ENCODE peak calls at places on chromosomes 1 and 21, in five cellular contexts. M is Caki2, N is iPS-NIHi11, J is activated T-cell treated with anti-CD3 and anti-CD28 coated beads for 1 hour, S is AML-193. W is an unnamed sample.

GRCh38 chr1:86714159-86714558 is 9.8 kb downstream of the SH3GLB1 start:
- DNase-seq in J (no peak), N (no peak), M (no peak), S (no peak), W (no peak)

GRCh38 chr1:198018529-198018928 is 101.4 kb downstream of the LHX9 start:
- DNase-seq in J (no peak), M (peak; percentile 87), N (no peak), S (no peak), W (no peak)

GRCh38 chr1:214439352-214440119 is 111.9 kb downstream of the PTPN14 start:
- DNase-seq in J (no peak), M (peak; percentile 79), N (peak; percentile 33), S (peak; percentile 85), W (no peak)

GRCh38 chr1:246503341-246503740 is 3.7 kb downstream of the SMYD3 start:
- DNase-seq in S (no peak), M (peak; percentile 31), N (no peak), J (no peak), W (no peak)

GRCh38 chr1:94720091-94720793 is 99.9 kb upstream of the SLC44A3 start:
- DNase-seq in J (no peak), M (no peak), N (no peak), S (peak; percentile 95), W (no peak)

GRCh38 chr1:183742367-183742766 is 62.6 kb upstream of the RGL1 start:
- DNase-seq in S (no peak), J (no peak), N (no peak), M (no peak), W (no peak)

GRCh38 chr21:37380349-37381323 is 14.1 kb downstream of the DYRK1A start:
- DNase-seq in M (peak; percentile 32), S (no peak), J (no peak), N (peak; percentile 20), W (no peak)

GRCh38 chr1:2777428-2778219 is 23.9 kb downstream of the TTC34 start:
- DNase-seq in J (no peak), M (no peak), N (no peak), S (no peak), W (no peak)

GRCh38 chr1:175757381-175758015 is 14.1 kb upstream of the TNR start:
- DNase-seq in N (peak; percentile 85), M (peak; percentile 2), J (no peak), S (no peak), W (no peak)

GRCh38 chr1:39673215-39673614 is 1.3 kb upstream of the NT5C1A start:
- DNase-seq in S (no peak), M (no peak), J (no peak), N (no peak), W (no peak)

GRCh38 chr21:46173573-46173972 is 10.7 kb downstream of the SPATC1L start:
- DNase-seq in S (no peak), M (no peak), J (no peak), N (no peak), W (no peak)

GRCh38 chr1:52887483-52887882 is 34.1 kb downstream of the ECHDC2 start:
- DNase-seq in M (no peak), N (no peak), J (no peak), S (no peak), W (no peak)

GRCh38 chr1:23651069-23651808 is 40.4 kb upstream of the RPL11 start:
- DNase-seq in S (no peak), J (no peak), M (no peak), N (no peak), W (no peak)

GRCh38 chr1:170967042-170967910 is 31.9 kb downstream of the MROH9 start:
- DNase-seq in N (peak; percentile 30), M (peak; percentile 11), J (no peak), S (peak; percentile 25), W (no peak)

GRCh38 chr1:197776348-197777082 is 1.2 kb upstream of the DENND1B start:
- DNase-seq in N (no peak), S (peak; percentile 57), M (peak; percentile 30), J (no peak), W (peak; percentile 47)

W was measured in naive thymus-derived CD8-positive, alpha-beta T cell.